ENCODE peak calls at places on chromosomes 4 and X, in four cellular contexts. X is mesendoderm, Z is aorta, B is right atrium auricular region. N is an unnamed sample.
A peak's percentile ranks its signal among the peaks of the same experiment; 100 is the strongest.

GRCh38 chrX:39907964-39908616 is 189.7 kb downstream of the BCOR start:
- DNase-seq in B (peak; percentile 68), Z (peak; percentile 85), X (peak; percentile 93), N (peak; percentile 18)

GRCh38 chr4:7394184-7394575 is 40.5 kb downstream of the PSAPL1 start:
- DNase-seq in X (no peak), Z (no peak), B (peak; percentile 36), N (no peak)

GRCh38 chr4:101191302-101192098 is 155.8 kb downstream of the PPP3CA start:
- DNase-seq in Z (peak; percentile 80), X (peak; percentile 73), B (peak; percentile 88), N (peak; percentile 30)

GRCh38 chrX:28126886-28127285 is 145.6 kb upstream of the DCAF8L1 start:
- DNase-seq in Z (no peak), B (no peak), X (peak; percentile 86), N (no peak)

GRCh38 chr4:159013692-159014091 is 89.2 kb upstream of the RAPGEF2 start:
- DNase-seq in Z (no peak), X (no peak), B (no peak), N (no peak)

GRCh38 chr4:1305781-1306455 is 16.2 kb downstream of the MAEA start:
- DNase-seq in Z (no peak), X (no peak), B (no peak), N (no peak)

GRCh38 chr4:163548481-163549243 is 54.2 kb downstream of the TMA16 start:
- DNase-seq in B (no peak), Z (no peak), X (peak; percentile 47), N (peak; percentile 31)

GRCh38 chrX:24858004-24858746 is 157.6 kb downstream of the ARX start:
- DNase-seq in X (no peak), B (no peak), Z (no peak), N (no peak)

GRCh38 chr4:74395633-74396032 is 30.7 kb downstream of the EREG start:
- DNase-seq in Z (no peak), B (no peak), X (no peak), N (no peak)

GRCh38 chr4:6668391-6668790 is 25.3 kb upstream of the S100P start:
- DNase-seq in X (no peak), Z (no peak), B (no peak), N (no peak)

GRCh38 chr4:36900446-36900987 is 344.0 kb upstream of the NWD2 start:
- DNase-seq in Z (no peak), X (no peak), B (no peak), N (no peak)

GRCh38 chr4:184282895-184283654 is 65.4 kb upstream of the ENPP6 start:
- DNase-seq in B (peak; percentile 11), Z (no peak), X (no peak), N (peak; percentile 1)

GRCh38 chr4:184286346-184286745 is 68.7 kb upstream of the ENPP6 start:
- DNase-seq in X (no peak), B (no peak), Z (no peak), N (peak; percentile 5)

GRCh38 chr4:184283659-184284335 is 66.1 kb upstream of the ENPP6 start:
- DNase-seq in X (no peak), Z (no peak), B (peak; percentile 55), N (no peak)

GRCh38 chr4:184284336-184284690 is 66.6 kb upstream of the ENPP6 start:
- DNase-seq in X (no peak), B (peak; percentile 40), Z (no peak), N (no peak)

DNA sequence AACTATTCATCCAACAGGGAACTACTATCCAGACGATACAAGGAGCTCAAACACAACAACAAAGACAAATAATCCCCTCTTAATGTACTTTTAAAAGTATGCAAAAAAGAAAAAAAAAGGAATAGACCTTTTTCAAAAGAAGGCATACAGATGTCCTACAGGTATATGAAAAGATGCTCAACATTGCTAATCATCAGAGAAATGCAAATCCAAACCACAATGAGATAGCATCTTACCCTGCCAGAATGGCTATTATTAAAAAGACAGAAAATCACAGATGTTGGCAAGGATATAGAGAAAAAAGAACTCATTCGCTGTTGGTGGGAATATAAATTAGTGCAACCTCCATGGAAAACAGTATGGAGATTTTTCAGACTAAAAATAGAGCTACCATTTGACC is 67.1 kb upstream of the ENPP6 start:
- DNase-seq in Z (no peak), X (no peak), B (no peak), N (no peak)
- H3K4me3 ChIP-seq in Z (no peak overlapping the region), X (no peak overlapping the region), B (no peak overlapping the region), N (no peak overlapping the region)

GRCh38 chrX:44980403-44980802 is 107.4 kb downstream of the KDM6A start:
- DNase-seq in Z (no peak), B (no peak), X (no peak), N (no peak)
- H3K36me3 ChIP-seq in Z (no peaks in the 10 kb centered on the region), B (no peaks in the 10 kb centered on the region), X (no peaks in the 10 kb centered on the region), N (no peaks in the 10 kb centered on the region)

GRCh38 chr4:19941434-19941833 is 310.3 kb upstream of the SLIT2 start:
- DNase-seq in Z (no peak), B (no peak), X (no peak), N (no peak)

GRCh38 chr4:19945979-19946380 is 305.7 kb upstream of the SLIT2 start:
- DNase-seq in X (no peak), B (no peak), Z (no peak), N (no peak)

GRCh38 chr4:19944806-19945205 is 306.9 kb upstream of the SLIT2 start:
- DNase-seq in X (peak; percentile 61), B (no peak), Z (no peak), N (no peak)

GRCh38 chr4:19945501-19945900 is 306.2 kb upstream of the SLIT2 start:
- DNase-seq in X (peak; percentile 5), B (no peak), Z (no peak), N (no peak)

GRCh38 chr4:19944251-19944650 is 307.5 kb upstream of the SLIT2 start:
- DNase-seq in Z (no peak), X (no peak), B (no peak), N (no peak)
- H3K4me1 ChIP-seq in Z (no peaks in the 10 kb centered on the region), X (peaks cover 4% of the 10 kb centered on the region), B (no peaks in the 10 kb centered on the region), N (no peaks in the 10 kb centered on the region)

DNA sequence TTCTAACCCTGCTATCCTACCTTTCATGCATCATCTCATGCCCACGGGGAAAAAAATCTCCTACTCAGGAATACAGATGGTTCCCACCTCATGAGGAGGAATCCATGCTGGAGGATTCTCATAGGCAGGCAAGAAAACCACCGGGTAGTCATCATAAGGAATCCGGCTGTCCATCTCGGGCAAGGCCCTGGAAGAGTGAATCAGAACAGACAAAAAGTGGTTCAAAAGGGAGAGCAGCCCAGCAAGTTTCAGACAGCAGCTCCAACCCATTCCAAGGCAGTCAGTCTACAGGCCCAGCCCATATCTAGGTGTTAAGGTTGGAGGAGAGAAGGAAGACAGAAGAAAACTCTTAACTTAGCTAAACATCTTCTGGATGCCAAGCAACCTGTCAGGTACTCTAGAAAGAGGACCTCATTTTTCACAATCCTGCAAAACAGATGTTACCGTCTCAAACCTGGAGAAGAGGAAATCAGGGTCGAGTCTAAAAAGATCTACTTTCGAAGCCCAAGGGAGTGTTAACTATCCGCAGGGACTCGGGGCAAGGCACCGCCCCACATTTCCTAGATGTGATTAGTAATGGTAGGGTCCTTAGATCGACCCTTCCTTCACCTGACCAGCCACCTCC is 447 bp downstream of the PDZD11 start:
- DNase-seq in B (no peak), Z (no peak), X (no peak), N (no peak)
- H3K4me3 ChIP-seq in B (peak overlapping the region; percentile 57), Z (peak overlapping the region; percentile 43), X (peak overlapping the region; percentile 77), N (peak overlapping the region; percentile 39)

N was measured in tibial nerve.